ENCODE peak calls at places on chromosomes 3 and 15, in four cellular contexts. Y is Peyer's patch, K is HepG2, W is dermis microvascular lymphatic vessel endothelial cell. H is an unnamed sample.

GRCh38 chr3:60055765-60056164 is 1005.9 kb upstream of the CFAP20DC start:
- DNase-seq in W (no peak), K (no peak), Y (no peak), H (no peak)

GRCh38 chr3:194556086-194557056 is 69.6 kb upstream of the ATP13A3 start:
- DNase-seq in K (peak; percentile 30), W (peak; percentile 27), Y (no peak), H (no peak)

GRCh38 chr15:99504823-99505551 is 60.8 kb upstream of the MEF2A start:
- DNase-seq in W (no peak), Y (no peak), K (peak; percentile 25), H (no peak)

GRCh38 chr3:151979914-151980313 is 106.5 kb downstream of the SUCNR1 start:
- DNase-seq in W (no peak), Y (no peak), K (no peak), H (no peak)

GRCh38 chr3:147392083-147392916 is 14.0 kb downstream of the ZIC4 start:
- DNase-seq in Y (no peak), W (no peak), K (no peak), H (no peak)

GRCh38 chr3:31004025-31004678 is 109.7 kb upstream of the GADL1 start:
- DNase-seq in Y (no peak), W (peak; percentile 71), K (no peak), H (no peak)

GRCh38 chr15:85031944-85032587 is 50.4 kb downstream of the PDE8A start:
- DNase-seq in W (no peak), Y (no peak), K (no peak), H (no peak)

GRCh38 chr15:45943255-45943654 is 308.4 kb downstream of the SQOR start:
- DNase-seq in W (no peak), K (peak; percentile 50), Y (no peak), H (no peak)

GRCh38 chr3:111619833-111620232 is 24.7 kb upstream of the ZBED2 start:
- DNase-seq in W (no peak), K (no peak), Y (no peak), H (no peak)

GRCh38 chr3:72259755-72260589 is 475.0 kb upstream of the PROK2 start:
- DNase-seq in W (no peak), Y (no peak), K (no peak), H (no peak)

GRCh38 chr3:4776980-4777581 is 202.2 kb upstream of the BHLHE40 start:
- DNase-seq in Y (peak; percentile 66), W (no peak), K (no peak), H (no peak)

GRCh38 chr3:122416966-122417365 is 1.1 kb upstream of the WDR5B start:
- DNase-seq in Y (peak; percentile 47), K (no peak), W (peak; percentile 1), H (no peak)

GRCh38 chr15:70004826-70005225 is 92.9 kb downstream of the TLE3 start:
- DNase-seq in Y (no peak), K (no peak), W (no peak), H (no peak)

GRCh38 chr3:52313774-52314188 is 2.3 kb upstream of the DNAH1 start:
- DNase-seq in W (no peak), K (no peak), Y (peak; percentile 74), H (no peak)

GRCh38 chr3:45865568-45865955 is 20.8 kb upstream of the CCR9 start:
- DNase-seq in Y (no peak), K (no peak), W (no peak), H (no peak)

GRCh38 chr15:80106051-80106450 is 46.6 kb downstream of the ZFAND6 start:
- DNase-seq in Y (no peak), W (no peak), K (no peak), H (no peak)